ENCODE peak calls at places on chromosome 21, in seven cellular contexts. W is COR-L47; B is esophagus muscularis mucosa; K is iPS-NIHi11; Q is IMR-90; H is activated CD4-positive, alpha-beta T cell treated with anti-CD3 and anti-CD28 coated beads for 48 hours; Y is anterior cingulate cortex. Z is an unnamed sample.

GRCh38 chr21:45721656-45722055 is 78.1 kb downstream of the PCBP3 start:
- DNase-seq in K (no peak), Y (no peak), H (no peak), Q (peak), W (no peak), B (no peak), Z (no peak)

GRCh38 chr21:44626673-44627143 is at the start of gene KRTAP10-9:
- DNase-seq in Y (no peak), H (no peak), K (no peak), Q (no peak), W (no peak), B (peak), Z (no peak)

GRCh38 chr21:18524097-18524496 is 120.5 kb upstream of the TMPRSS15 start:
- DNase-seq in Y (no peak), B (no peak), Q (no peak), W (no peak), H (no peak), K (no peak), Z (no peak)

GRCh38 chr21:32185103-32185502 is 93.7 kb downstream of the MIS18A start:
- DNase-seq in H (no peak), Y (no peak), Q (no peak), K (no peak), W (no peak), B (peak), Z (no peak)

GRCh38 chr21:45818904-45819285 is 162.7 kb upstream of the COL6A1 start:
- DNase-seq in Y (no peak), Q (peak), W (no peak), H (peak), K (no peak), B (peak), Z (peak)

GRCh38 chr21:36642777-36643176 is 56.1 kb upstream of the SIM2 start:
- DNase-seq in K (no peak), Q (no peak), H (no peak), W (no peak), Y (no peak), B (no peak), Z (no peak)

GRCh38 chr21:41425954-41426655 is at the start of gene MX1:
- DNase-seq in B (peak), K (peak), Y (no peak), H (peak), W (no peak), Q (peak), Z (no peak)

GRCh38 chr21:43600642-43601397 is 58.5 kb downstream of the HSF2BP start:
- DNase-seq in Y (no peak), K (no peak), Q (peak), B (no peak), W (no peak), H (no peak), Z (peak)

GRCh38 chr21:17679002-17679600 is 66.4 kb upstream of the BTG3 start:
- DNase-seq in H (no peak), Q (peak), Y (no peak), W (peak), K (peak), B (no peak), Z (peak)

GRCh38 chr21:34989337-34990151 is 59.6 kb downstream of the RUNX1 start:
- DNase-seq in K (no peak), Q (no peak), Y (no peak), H (peak), B (no peak), W (no peak), Z (no peak)

GRCh38 chr21:27429612-27430361 is 462.9 kb upstream of the ADAMTS5 start:
- DNase-seq in B (no peak), Q (peak), H (no peak), W (no peak), K (no peak), Y (no peak), Z (no peak)

GRCh38 chr21:42665484-42665883 is 12.1 kb downstream of the PDE9A start:
- DNase-seq in B (no peak), K (no peak), W (no peak), Y (no peak), H (no peak), Q (no peak), Z (no peak)

GRCh38 chr21:46392921-46393320 is 65.8 kb upstream of the DIP2A start:
- DNase-seq in H (no peak), K (no peak), W (no peak), Y (no peak), B (no peak), Q (peak), Z (peak)

GRCh38 chr21:42107177-42107880 is 36.2 kb downstream of the UMODL1 start:
- DNase-seq in K (peak), B (no peak), H (no peak), Q (no peak), W (no peak), Y (no peak), Z (no peak)

GRCh38 chr21:46226146-46226545 is 2.4 kb downstream of the LSS start:
- DNase-seq in H (no peak), B (no peak), W (no peak), Q (peak), Y (no peak), K (no peak), Z (no peak)

GRCh38 chr21:44496196-44496899 is 41.0 kb downstream of the LRRC3 start:
- DNase-seq in K (no peak), Q (no peak), H (no peak), B (no peak), Y (no peak), W (no peak), Z (no peak)

GRCh38 chr21:37767984-37768383 is 148.3 kb downstream of the KCNJ6 start:
- DNase-seq in Y (no peak), W (no peak), Q (peak), B (no peak), H (no peak), K (no peak), Z (no peak)

GRCh38 chr21:34926784-34927548 is 122.1 kb downstream of the RUNX1 start:
- DNase-seq in K (no peak), Q (peak), W (no peak), Y (no peak), B (no peak), H (no peak), Z (no peak)

GRCh38 chr21:29254550-29254949 is 44.2 kb upstream of the BACH1 start:
- DNase-seq in Y (no peak), W (no peak), K (no peak), H (no peak), B (no peak), Q (no peak), Z (no peak)

GRCh38 chr21:42992943-42993712 is 18.8 kb downstream of the PKNOX1 start:
- DNase-seq in H (no peak), Q (peak), B (no peak), W (no peak), K (no peak), Y (no peak), Z (no peak)

GRCh38 chr21:45001134-45002095 is 61.6 kb downstream of the SLX9 start:
- DNase-seq in W (no peak), Y (no peak), Q (peak), H (no peak), K (no peak), B (no peak), Z (peak)

Z was measured in fibroblast of the conjunctiva.